ENCODE peak calls at places on chromosomes 1 and 21, in six cellular contexts. One of them, this sample, is unnamed.

GRCh38 chr1:197144570-197145325 is 1.7 kb downstream of the ASPM start:
- DNase-seq in ACHN: peak; percentile 77
- DNase-seq in sigmoid colon: no peak
- DNase-seq in iris pigment epithelial cell: peak; percentile 43
- DNase-seq in activated CD4-positive, alpha-beta T cell treated with anti-CD3 and anti-CD28 coated beads, Interleukin-2, amount 50 U/mL, for 4 hours: no peak
- DNase-seq in stimulated activated CD4-positive, alpha-beta T cell treated with anti-CD3 and anti-CD28 coated beads, Interleukin-15, amount 100 ng/mL, for 24 hours: peak; percentile 21
- DNase-seq in this sample: no peak

GRCh38 chr1:205545991-205546390 is 41.5 kb downstream of the CDK18 start:
- DNase-seq in ACHN: no peak
- DNase-seq in sigmoid colon: no peak
- DNase-seq in iris pigment epithelial cell: no peak
- DNase-seq in activated CD4-positive, alpha-beta T cell treated with anti-CD3 and anti-CD28 coated beads, Interleukin-2, amount 50 U/mL, for 4 hours: no peak
- DNase-seq in stimulated activated CD4-positive, alpha-beta T cell treated with anti-CD3 and anti-CD28 coated beads, Interleukin-15, amount 100 ng/mL, for 24 hours: no peak
- DNase-seq in this sample: no peak

GRCh38 chr1:30778156-30778978 is 20.8 kb upstream of the LAPTM5 start:
- DNase-seq in ACHN: peak; percentile 93
- DNase-seq in sigmoid colon: no peak
- DNase-seq in iris pigment epithelial cell: peak; percentile 97
- DNase-seq in activated CD4-positive, alpha-beta T cell treated with anti-CD3 and anti-CD28 coated beads, Interleukin-2, amount 50 U/mL, for 4 hours: no peak
- DNase-seq in stimulated activated CD4-positive, alpha-beta T cell treated with anti-CD3 and anti-CD28 coated beads, Interleukin-15, amount 100 ng/mL, for 24 hours: peak; percentile 54
- DNase-seq in this sample: peak; percentile 53

GRCh38 chr1:212401838-212402582 is 12.7 kb downstream of the PACC1 start:
- DNase-seq in ACHN: peak; percentile 33
- DNase-seq in sigmoid colon: no peak
- DNase-seq in iris pigment epithelial cell: peak; percentile 75
- DNase-seq in activated CD4-positive, alpha-beta T cell treated with anti-CD3 and anti-CD28 coated beads, Interleukin-2, amount 50 U/mL, for 4 hours: no peak
- DNase-seq in stimulated activated CD4-positive, alpha-beta T cell treated with anti-CD3 and anti-CD28 coated beads, Interleukin-15, amount 100 ng/mL, for 24 hours: no peak
- DNase-seq in this sample: no peak

GRCh38 chr21:23639726-23640125 is 1967.6 kb downstream of the MRPL39 start:
- DNase-seq in ACHN: no peak
- DNase-seq in sigmoid colon: no peak
- DNase-seq in iris pigment epithelial cell: peak; percentile 0
- DNase-seq in activated CD4-positive, alpha-beta T cell treated with anti-CD3 and anti-CD28 coated beads, Interleukin-2, amount 50 U/mL, for 4 hours: no peak
- DNase-seq in stimulated activated CD4-positive, alpha-beta T cell treated with anti-CD3 and anti-CD28 coated beads, Interleukin-15, amount 100 ng/mL, for 24 hours: no peak
- DNase-seq in this sample: no peak

GRCh38 chr21:41170442-41170841 is 2.5 kb downstream of the BACE2 start:
- DNase-seq in ACHN: peak; percentile 61
- DNase-seq in sigmoid colon: no peak
- DNase-seq in iris pigment epithelial cell: peak; percentile 28
- DNase-seq in activated CD4-positive, alpha-beta T cell treated with anti-CD3 and anti-CD28 coated beads, Interleukin-2, amount 50 U/mL, for 4 hours: no peak
- DNase-seq in stimulated activated CD4-positive, alpha-beta T cell treated with anti-CD3 and anti-CD28 coated beads, Interleukin-15, amount 100 ng/mL, for 24 hours: peak; percentile 34
- DNase-seq in this sample: peak; percentile 83

GRCh38 chr1:172870901-172871606 is 179.7 kb downstream of the TNFSF18 start:
- DNase-seq in ACHN: no peak
- DNase-seq in sigmoid colon: no peak
- DNase-seq in iris pigment epithelial cell: peak; percentile 65
- DNase-seq in activated CD4-positive, alpha-beta T cell treated with anti-CD3 and anti-CD28 coated beads, Interleukin-2, amount 50 U/mL, for 4 hours: no peak
- DNase-seq in stimulated activated CD4-positive, alpha-beta T cell treated with anti-CD3 and anti-CD28 coated beads, Interleukin-15, amount 100 ng/mL, for 24 hours: no peak
- DNase-seq in this sample: no peak

GRCh38 chr1:68168545-68169065 is 63.7 kb downstream of the WLS start:
- DNase-seq in ACHN: no peak
- DNase-seq in sigmoid colon: no peak
- DNase-seq in iris pigment epithelial cell: peak; percentile 50
- DNase-seq in activated CD4-positive, alpha-beta T cell treated with anti-CD3 and anti-CD28 coated beads, Interleukin-2, amount 50 U/mL, for 4 hours: no peak
- DNase-seq in stimulated activated CD4-positive, alpha-beta T cell treated with anti-CD3 and anti-CD28 coated beads, Interleukin-15, amount 100 ng/mL, for 24 hours: no peak
- DNase-seq in this sample: no peak

GRCh38 chr1:20008391-20008841 is 29.0 kb upstream of the PLA2G2A start:
- DNase-seq in ACHN: no peak
- DNase-seq in sigmoid colon: no peak
- DNase-seq in iris pigment epithelial cell: peak; percentile 7
- DNase-seq in activated CD4-positive, alpha-beta T cell treated with anti-CD3 and anti-CD28 coated beads, Interleukin-2, amount 50 U/mL, for 4 hours: no peak
- DNase-seq in stimulated activated CD4-positive, alpha-beta T cell treated with anti-CD3 and anti-CD28 coated beads, Interleukin-15, amount 100 ng/mL, for 24 hours: no peak
- DNase-seq in this sample: no peak

GRCh38 chr1:39214998-39215873 is 10.7 kb downstream of the MACF1 start:
- DNase-seq in ACHN: no peak
- DNase-seq in sigmoid colon: no peak
- DNase-seq in iris pigment epithelial cell: peak; percentile 28
- DNase-seq in activated CD4-positive, alpha-beta T cell treated with anti-CD3 and anti-CD28 coated beads, Interleukin-2, amount 50 U/mL, for 4 hours: peak; percentile 18
- DNase-seq in stimulated activated CD4-positive, alpha-beta T cell treated with anti-CD3 and anti-CD28 coated beads, Interleukin-15, amount 100 ng/mL, for 24 hours: peak; percentile 64
- DNase-seq in this sample: no peak

GRCh38 chr1:91397605-91398004 is 7.0 kb downstream of the HFM1 start:
- DNase-seq in ACHN: no peak
- DNase-seq in sigmoid colon: no peak
- DNase-seq in iris pigment epithelial cell: no peak
- DNase-seq in activated CD4-positive, alpha-beta T cell treated with anti-CD3 and anti-CD28 coated beads, Interleukin-2, amount 50 U/mL, for 4 hours: no peak
- DNase-seq in stimulated activated CD4-positive, alpha-beta T cell treated with anti-CD3 and anti-CD28 coated beads, Interleukin-15, amount 100 ng/mL, for 24 hours: no peak
- DNase-seq in this sample: no peak

GRCh38 chr21:45998276-45998701 is 16.7 kb downstream of the COL6A1 start:
- DNase-seq in ACHN: no peak
- DNase-seq in sigmoid colon: peak; percentile 65
- DNase-seq in iris pigment epithelial cell: no peak
- DNase-seq in activated CD4-positive, alpha-beta T cell treated with anti-CD3 and anti-CD28 coated beads, Interleukin-2, amount 50 U/mL, for 4 hours: no peak
- DNase-seq in stimulated activated CD4-positive, alpha-beta T cell treated with anti-CD3 and anti-CD28 coated beads, Interleukin-15, amount 100 ng/mL, for 24 hours: peak; percentile 1
- DNase-seq in this sample: no peak

GRCh38 chr21:16983425-16983824 is 529.4 kb upstream of the CXADR start:
- DNase-seq in ACHN: no peak
- DNase-seq in sigmoid colon: no peak
- DNase-seq in iris pigment epithelial cell: no peak
- DNase-seq in activated CD4-positive, alpha-beta T cell treated with anti-CD3 and anti-CD28 coated beads, Interleukin-2, amount 50 U/mL, for 4 hours: no peak
- DNase-seq in stimulated activated CD4-positive, alpha-beta T cell treated with anti-CD3 and anti-CD28 coated beads, Interleukin-15, amount 100 ng/mL, for 24 hours: no peak
- DNase-seq in this sample: no peak

GRCh38 chr1:1433804-1434130 is 1.7 kb upstream of the VWA1 start:
- DNase-seq in ACHN: no peak
- DNase-seq in sigmoid colon: no peak
- DNase-seq in iris pigment epithelial cell: peak; percentile 46
- DNase-seq in activated CD4-positive, alpha-beta T cell treated with anti-CD3 and anti-CD28 coated beads, Interleukin-2, amount 50 U/mL, for 4 hours: peak; percentile 56
- DNase-seq in stimulated activated CD4-positive, alpha-beta T cell treated with anti-CD3 and anti-CD28 coated beads, Interleukin-15, amount 100 ng/mL, for 24 hours: peak; percentile 83
- DNase-seq in this sample: no peak

This sample was measured in SK-MEL-5.